ENCODE peak calls at places on chromosomes 2 and 18, in seven cellular contexts. One of them, this sample, is unnamed.

GRCh38 chr2:28332696-28333095 is 60.0 kb upstream of the FOSL2 start:
- DNase-seq in HCT116: no peak
- DNase-seq in nephron progenitor cell: no peak
- DNase-seq in kidney: no peak
- DNase-seq in stimulated activated CD8-positive, alpha-beta memory T cell treated with anti-CD3 and anti-CD28 coated beads, Interleukin-7, amount 100 ng/mL, for 1 hour: no peak
- DNase-seq in mucosa of gallbladder: no peak
- DNase-seq in retina: no peak
- DNase-seq in this sample: no peak

GRCh38 chr2:60331106-60331809 is 222.2 kb downstream of the BCL11A start:
- DNase-seq in HCT116: no peak
- DNase-seq in nephron progenitor cell: no peak
- DNase-seq in kidney: no peak
- DNase-seq in stimulated activated CD8-positive, alpha-beta memory T cell treated with anti-CD3 and anti-CD28 coated beads, Interleukin-7, amount 100 ng/mL, for 1 hour: no peak
- DNase-seq in mucosa of gallbladder: no peak
- DNase-seq in retina: no peak
- DNase-seq in this sample: no peak

GRCh38 chr18:80253871-80254492 is 6.7 kb upstream of the PARD6G start:
- DNase-seq in HCT116: peak; percentile 23
- DNase-seq in nephron progenitor cell: no peak
- DNase-seq in kidney: no peak
- DNase-seq in stimulated activated CD8-positive, alpha-beta memory T cell treated with anti-CD3 and anti-CD28 coated beads, Interleukin-7, amount 100 ng/mL, for 1 hour: no peak
- DNase-seq in mucosa of gallbladder: no peak
- DNase-seq in retina: no peak
- DNase-seq in this sample: peak; percentile 23

GRCh38 chr2:217995741-217996141 is 7.1 kb downstream of the TNS1 start:
- DNase-seq in HCT116: no peak
- DNase-seq in nephron progenitor cell: no peak
- DNase-seq in kidney: peak; percentile 77
- DNase-seq in stimulated activated CD8-positive, alpha-beta memory T cell treated with anti-CD3 and anti-CD28 coated beads, Interleukin-7, amount 100 ng/mL, for 1 hour: no peak
- DNase-seq in mucosa of gallbladder: peak; percentile 30
- DNase-seq in retina: no peak
- DNase-seq in this sample: no peak

GRCh38 chr2:45930396-45930792 is 278.9 kb downstream of the PRKCE start:
- DNase-seq in HCT116: no peak
- DNase-seq in nephron progenitor cell: no peak
- DNase-seq in kidney: no peak
- DNase-seq in stimulated activated CD8-positive, alpha-beta memory T cell treated with anti-CD3 and anti-CD28 coated beads, Interleukin-7, amount 100 ng/mL, for 1 hour: no peak
- DNase-seq in mucosa of gallbladder: no peak
- DNase-seq in retina: no peak
- DNase-seq in this sample: no peak

GRCh38 chr2:106076941-106077340 is 117.2 kb downstream of the UXS1 start:
- DNase-seq in HCT116: no peak
- DNase-seq in nephron progenitor cell: no peak
- DNase-seq in kidney: no peak
- DNase-seq in stimulated activated CD8-positive, alpha-beta memory T cell treated with anti-CD3 and anti-CD28 coated beads, Interleukin-7, amount 100 ng/mL, for 1 hour: no peak
- DNase-seq in mucosa of gallbladder: no peak
- DNase-seq in retina: no peak
- DNase-seq in this sample: no peak

GRCh38 chr18:76139844-76140243 is 355.2 kb downstream of the ZNF516 start:
- DNase-seq in HCT116: no peak
- DNase-seq in nephron progenitor cell: no peak
- DNase-seq in kidney: no peak
- DNase-seq in stimulated activated CD8-positive, alpha-beta memory T cell treated with anti-CD3 and anti-CD28 coated beads, Interleukin-7, amount 100 ng/mL, for 1 hour: no peak
- DNase-seq in mucosa of gallbladder: no peak
- DNase-seq in retina: no peak
- DNase-seq in this sample: no peak

GRCh38 chr18:2313332-2313731 is 258.0 kb downstream of the METTL4 start:
- DNase-seq in HCT116: no peak
- DNase-seq in nephron progenitor cell: no peak
- DNase-seq in kidney: no peak
- DNase-seq in stimulated activated CD8-positive, alpha-beta memory T cell treated with anti-CD3 and anti-CD28 coated beads, Interleukin-7, amount 100 ng/mL, for 1 hour: no peak
- DNase-seq in mucosa of gallbladder: no peak
- DNase-seq in retina: no peak
- DNase-seq in this sample: no peak

GRCh38 chr2:44651974-44652373 is 289.5 kb upstream of the SIX3 start:
- DNase-seq in HCT116: no peak
- DNase-seq in nephron progenitor cell: no peak
- DNase-seq in kidney: no peak
- DNase-seq in stimulated activated CD8-positive, alpha-beta memory T cell treated with anti-CD3 and anti-CD28 coated beads, Interleukin-7, amount 100 ng/mL, for 1 hour: no peak
- DNase-seq in mucosa of gallbladder: no peak
- DNase-seq in retina: no peak
- DNase-seq in this sample: no peak

GRCh38 chr2:118186110-118186857 is 98.0 kb downstream of the INSIG2 start:
- DNase-seq in HCT116: peak; percentile 63
- DNase-seq in nephron progenitor cell: peak; percentile 91
- DNase-seq in kidney: peak; percentile 95
- DNase-seq in stimulated activated CD8-positive, alpha-beta memory T cell treated with anti-CD3 and anti-CD28 coated beads, Interleukin-7, amount 100 ng/mL, for 1 hour: peak; percentile 70
- DNase-seq in mucosa of gallbladder: peak; percentile 88
- DNase-seq in retina: peak; percentile 93
- DNase-seq in this sample: peak; percentile 84

GRCh38 chr2:81196383-81196851 is 891.9 kb upstream of the LRRTM1 start:
- DNase-seq in HCT116: no peak
- DNase-seq in nephron progenitor cell: no peak
- DNase-seq in kidney: peak; percentile 62
- DNase-seq in stimulated activated CD8-positive, alpha-beta memory T cell treated with anti-CD3 and anti-CD28 coated beads, Interleukin-7, amount 100 ng/mL, for 1 hour: no peak
- DNase-seq in mucosa of gallbladder: no peak
- DNase-seq in retina: no peak
- DNase-seq in this sample: no peak

GRCh38 chr2:215418064-215418963 is 17.6 kb downstream of the FN1 start:
- DNase-seq in HCT116: no peak
- DNase-seq in nephron progenitor cell: no peak
- DNase-seq in kidney: no peak
- DNase-seq in stimulated activated CD8-positive, alpha-beta memory T cell treated with anti-CD3 and anti-CD28 coated beads, Interleukin-7, amount 100 ng/mL, for 1 hour: no peak
- DNase-seq in mucosa of gallbladder: no peak
- DNase-seq in retina: no peak
- DNase-seq in this sample: peak; percentile 64

GRCh38 chr2:62462211-62462610 is 43.8 kb downstream of the TMEM17 start:
- DNase-seq in HCT116: no peak
- DNase-seq in nephron progenitor cell: no peak
- DNase-seq in kidney: no peak
- DNase-seq in stimulated activated CD8-positive, alpha-beta memory T cell treated with anti-CD3 and anti-CD28 coated beads, Interleukin-7, amount 100 ng/mL, for 1 hour: no peak
- DNase-seq in mucosa of gallbladder: no peak
- DNase-seq in retina: no peak
- DNase-seq in this sample: no peak

GRCh38 chr18:35730738-35731370 is 149.3 kb downstream of the GALNT1 start:
- DNase-seq in HCT116: no peak
- DNase-seq in nephron progenitor cell: peak; percentile 49
- DNase-seq in kidney: no peak
- DNase-seq in stimulated activated CD8-positive, alpha-beta memory T cell treated with anti-CD3 and anti-CD28 coated beads, Interleukin-7, amount 100 ng/mL, for 1 hour: no peak
- DNase-seq in mucosa of gallbladder: no peak
- DNase-seq in retina: no peak
- DNase-seq in this sample: no peak

GRCh38 chr2:100978582-100979051 is 23.5 kb upstream of the RPL31 start:
- DNase-seq in HCT116: no peak
- DNase-seq in nephron progenitor cell: no peak
- DNase-seq in kidney: no peak
- DNase-seq in stimulated activated CD8-positive, alpha-beta memory T cell treated with anti-CD3 and anti-CD28 coated beads, Interleukin-7, amount 100 ng/mL, for 1 hour: no peak
- DNase-seq in mucosa of gallbladder: peak; percentile 20
- DNase-seq in retina: no peak
- DNase-seq in this sample: no peak

GRCh38 chr2:136205615-136206014 is 87.7 kb upstream of the CXCR4 start:
- DNase-seq in HCT116: no peak
- DNase-seq in nephron progenitor cell: no peak
- DNase-seq in kidney: no peak
- DNase-seq in stimulated activated CD8-positive, alpha-beta memory T cell treated with anti-CD3 and anti-CD28 coated beads, Interleukin-7, amount 100 ng/mL, for 1 hour: no peak
- DNase-seq in mucosa of gallbladder: no peak
- DNase-seq in retina: no peak
- DNase-seq in this sample: no peak

GRCh38 chr2:58054264-58054663 is 7.7 kb downstream of the VRK2 start:
- DNase-seq in HCT116: no peak
- DNase-seq in nephron progenitor cell: no peak
- DNase-seq in kidney: no peak
- DNase-seq in stimulated activated CD8-positive, alpha-beta memory T cell treated with anti-CD3 and anti-CD28 coated beads, Interleukin-7, amount 100 ng/mL, for 1 hour: no peak
- DNase-seq in mucosa of gallbladder: no peak
- DNase-seq in retina: no peak
- DNase-seq in this sample: no peak

GRCh38 chr2:120315367-120316033 is 30.4 kb upstream of the INHBB start:
- DNase-seq in HCT116: no peak
- DNase-seq in nephron progenitor cell: no peak
- DNase-seq in kidney: no peak
- DNase-seq in stimulated activated CD8-positive, alpha-beta memory T cell treated with anti-CD3 and anti-CD28 coated beads, Interleukin-7, amount 100 ng/mL, for 1 hour: no peak
- DNase-seq in mucosa of gallbladder: no peak
- DNase-seq in retina: no peak
- DNase-seq in this sample: no peak

GRCh38 chr18:12726774-12727550 is 24.1 kb downstream of the PSMG2 start:
- DNase-seq in HCT116: peak; percentile 49
- DNase-seq in nephron progenitor cell: peak; percentile 76
- DNase-seq in kidney: no peak
- DNase-seq in stimulated activated CD8-positive, alpha-beta memory T cell treated with anti-CD3 and anti-CD28 coated beads, Interleukin-7, amount 100 ng/mL, for 1 hour: peak; percentile 8
- DNase-seq in mucosa of gallbladder: peak; percentile 66
- DNase-seq in retina: peak; percentile 84
- DNase-seq in this sample: peak; percentile 73

GRCh38 chr2:174682578-174683391 is 81.5 kb downstream of the CHRNA1 start:
- DNase-seq in HCT116: no peak
- DNase-seq in nephron progenitor cell: peak; percentile 80
- DNase-seq in kidney: peak; percentile 90
- DNase-seq in stimulated activated CD8-positive, alpha-beta memory T cell treated with anti-CD3 and anti-CD28 coated beads, Interleukin-7, amount 100 ng/mL, for 1 hour: peak; percentile 29
- DNase-seq in mucosa of gallbladder: peak; percentile 63
- DNase-seq in retina: peak; percentile 76
- DNase-seq in this sample: peak; percentile 55

GRCh38 chr18:28411806-28412205 is 234.9 kb upstream of the CDH2 start:
- DNase-seq in HCT116: no peak
- DNase-seq in nephron progenitor cell: no peak
- DNase-seq in kidney: no peak
- DNase-seq in stimulated activated CD8-positive, alpha-beta memory T cell treated with anti-CD3 and anti-CD28 coated beads, Interleukin-7, amount 100 ng/mL, for 1 hour: no peak
- DNase-seq in mucosa of gallbladder: no peak
- DNase-seq in retina: no peak
- DNase-seq in this sample: no peak

GRCh38 chr2:10911291-10912075 is at the start of gene KCNF1:
- DNase-seq in HCT116: no peak
- DNase-seq in nephron progenitor cell: peak; percentile 71
- DNase-seq in kidney: no peak
- DNase-seq in stimulated activated CD8-positive, alpha-beta memory T cell treated with anti-CD3 and anti-CD28 coated beads, Interleukin-7, amount 100 ng/mL, for 1 hour: no peak
- DNase-seq in mucosa of gallbladder: peak; percentile 37
- DNase-seq in retina: peak; percentile 92
- DNase-seq in this sample: peak; percentile 83

GRCh38 chr2:60882971-60883753 is 1.8 kb downstream of the REL start:
- DNase-seq in HCT116: no peak
- DNase-seq in nephron progenitor cell: peak; percentile 16
- DNase-seq in kidney: no peak
- DNase-seq in stimulated activated CD8-positive, alpha-beta memory T cell treated with anti-CD3 and anti-CD28 coated beads, Interleukin-7, amount 100 ng/mL, for 1 hour: no peak
- DNase-seq in mucosa of gallbladder: no peak
- DNase-seq in retina: peak; percentile 8
- DNase-seq in this sample: peak; percentile 25

GRCh38 chr18:74515620-74516231 is 18.6 kb upstream of the CNDP1 start:
- DNase-seq in HCT116: no peak
- DNase-seq in nephron progenitor cell: no peak
- DNase-seq in kidney: peak; percentile 62
- DNase-seq in stimulated activated CD8-positive, alpha-beta memory T cell treated with anti-CD3 and anti-CD28 coated beads, Interleukin-7, amount 100 ng/mL, for 1 hour: no peak
- DNase-seq in mucosa of gallbladder: no peak
- DNase-seq in retina: no peak
- DNase-seq in this sample: no peak

GRCh38 chr2:1625281-1626001 is 118.9 kb downstream of the PXDN start:
- DNase-seq in HCT116: peak; percentile 24
- DNase-seq in nephron progenitor cell: no peak
- DNase-seq in kidney: peak; percentile 88
- DNase-seq in stimulated activated CD8-positive, alpha-beta memory T cell treated with anti-CD3 and anti-CD28 coated beads, Interleukin-7, amount 100 ng/mL, for 1 hour: no peak
- DNase-seq in mucosa of gallbladder: peak; percentile 65
- DNase-seq in retina: peak; percentile 36
- DNase-seq in this sample: peak; percentile 40

GRCh38 chr2:26681656-26682055 is 10.9 kb upstream of the KCNK3 start:
- DNase-seq in HCT116: no peak
- DNase-seq in nephron progenitor cell: no peak
- DNase-seq in kidney: no peak
- DNase-seq in stimulated activated CD8-positive, alpha-beta memory T cell treated with anti-CD3 and anti-CD28 coated beads, Interleukin-7, amount 100 ng/mL, for 1 hour: no peak
- DNase-seq in mucosa of gallbladder: no peak
- DNase-seq in retina: no peak
- DNase-seq in this sample: no peak

GRCh38 chr2:121019073-121019472 is 265.9 kb downstream of the TFCP2L1 start:
- DNase-seq in HCT116: no peak
- DNase-seq in nephron progenitor cell: no peak
- DNase-seq in kidney: peak; percentile 83
- DNase-seq in stimulated activated CD8-positive, alpha-beta memory T cell treated with anti-CD3 and anti-CD28 coated beads, Interleukin-7, amount 100 ng/mL, for 1 hour: no peak
- DNase-seq in mucosa of gallbladder: no peak
- DNase-seq in retina: no peak
- DNase-seq in this sample: no peak

GRCh38 chr2:79082987-79083386 is 4.8 kb downstream of the REG1B start:
- DNase-seq in HCT116: no peak
- DNase-seq in nephron progenitor cell: no peak
- DNase-seq in kidney: no peak
- DNase-seq in stimulated activated CD8-positive, alpha-beta memory T cell treated with anti-CD3 and anti-CD28 coated beads, Interleukin-7, amount 100 ng/mL, for 1 hour: no peak
- DNase-seq in mucosa of gallbladder: no peak
- DNase-seq in retina: no peak
- DNase-seq in this sample: no peak

GRCh38 chr2:196729418-196729817 is 70.1 kb downstream of the GTF3C3 start:
- DNase-seq in HCT116: no peak
- DNase-seq in nephron progenitor cell: no peak
- DNase-seq in kidney: no peak
- DNase-seq in stimulated activated CD8-positive, alpha-beta memory T cell treated with anti-CD3 and anti-CD28 coated beads, Interleukin-7, amount 100 ng/mL, for 1 hour: no peak
- DNase-seq in mucosa of gallbladder: peak; percentile 54
- DNase-seq in retina: no peak
- DNase-seq in this sample: no peak

This sample was measured in A549.